ENCODE peak calls at places on chromosome 19, in nine cellular contexts. F is transverse colon, Q is tibial artery, B is left ventricle myocardium inferior, E is omental fat pad, I is WTC11, K is nephron progenitor cell, R is testis, S is HFFc6. N is an unnamed sample.

GRCh38 chr19:29909545-29909944 is 32.5 kb upstream of the URI1 start:
- DNase-seq in F (no peak), B (no peak), E (no peak), R (no peak), K (no peak), Q (no peak), S (no peak), I (no peak), N (no peak)

GRCh38 chr19:18118420-18119242 is 21.1 kb downstream of the MAST3 start:
- DNase-seq in E (no peak), F (no peak), B (no peak), S (no peak), Q (no peak), I (no peak), K (no peak), R (peak; percentile 40), N (no peak)

GRCh38 chr19:4051175-4052101 is 15.3 kb downstream of the ZBTB7A start:
- DNase-seq in B (no peak), Q (no peak), K (no peak), I (no peak), E (no peak), F (peak; percentile 62), S (peak; percentile 63), R (no peak), N (no peak)

GRCh38 chr19:53328967-53329366 is 4.6 kb upstream of the ZNF845 start:
- DNase-seq in I (peak; percentile 68), Q (peak; percentile 35), K (no peak), E (no peak), F (peak; percentile 17), R (peak; percentile 74), S (no peak), B (peak; percentile 70), N (no peak)

GRCh38 chr19:41984961-41985360 is 9.1 kb downstream of the ATP1A3 start:
- DNase-seq in R (no peak), K (no peak), E (no peak), F (no peak), B (no peak), I (no peak), S (no peak), Q (no peak), N (no peak)

GRCh38 chr19:38649305-38650179 is 2.1 kb downstream of the ACTN4 start:
- DNase-seq in I (no peak), R (no peak), Q (no peak), S (no peak), E (no peak), F (peak; percentile 86), B (no peak), K (no peak), N (no peak)

GRCh38 chr19:11387154-11388034 is 3.3 kb upstream of the EPOR start:
- DNase-seq in K (no peak), B (no peak), F (no peak), R (no peak), E (no peak), S (no peak), I (no peak), Q (no peak), N (no peak)

GRCh38 chr19:23283925-23284324 is 33.7 kb upstream of the ZNF724 start:
- DNase-seq in F (peak; percentile 74), Q (peak; percentile 45), K (peak; percentile 40), E (peak; percentile 35), R (peak; percentile 48), I (peak; percentile 81), B (peak; percentile 22), S (peak; percentile 39), N (no peak)

GRCh38 chr19:55519461-55520311 is 17.2 kb downstream of the SBK2 start:
- DNase-seq in K (no peak), B (no peak), I (no peak), F (no peak), S (peak; percentile 96), Q (no peak), R (no peak), E (no peak), N (no peak)

DNA sequence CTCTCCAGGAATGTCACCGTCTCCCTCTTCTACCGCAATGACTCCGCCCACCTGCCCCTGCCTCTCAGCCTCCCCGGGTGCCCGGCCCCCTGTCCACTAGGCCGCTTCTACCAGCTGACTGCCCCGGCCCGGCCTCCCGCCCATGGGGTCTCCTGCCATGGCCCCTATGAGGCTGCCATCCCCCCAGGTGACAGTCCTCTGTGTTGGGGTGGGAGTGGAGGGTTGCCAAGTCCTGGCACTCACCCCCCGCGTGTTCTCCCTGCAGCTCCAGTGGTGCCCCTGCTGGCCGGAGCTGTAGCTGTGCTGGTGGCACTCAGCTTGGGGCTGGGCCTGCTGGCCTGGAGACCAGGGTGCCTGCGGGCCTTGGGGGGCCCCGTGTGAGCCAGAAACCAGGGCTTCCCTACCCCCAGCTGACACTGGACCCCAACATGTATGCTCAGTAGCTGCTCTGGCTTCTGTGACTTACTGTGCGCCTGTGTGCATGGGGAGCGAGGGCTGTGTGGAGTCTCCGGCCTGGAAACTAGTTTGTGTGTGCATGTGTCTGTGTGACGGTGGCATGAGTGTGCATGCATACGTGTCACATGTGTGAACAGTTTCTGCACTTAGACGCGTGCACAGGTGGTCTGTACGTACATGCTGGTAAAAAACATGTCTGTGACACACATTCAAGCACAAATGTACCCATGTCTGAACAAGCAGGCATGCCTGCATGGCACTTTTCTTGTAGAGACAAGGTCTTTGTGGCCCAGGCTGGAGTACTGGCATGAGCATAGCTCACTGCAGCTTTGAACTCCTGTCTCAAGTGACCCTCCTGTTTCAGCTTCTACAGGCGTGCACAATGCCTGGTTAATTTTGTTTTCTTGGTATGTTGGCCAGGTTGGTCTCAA is 4.8 kb downstream of the ACP4 start:
- DNase-seq in E (no peak), K (no peak), R (no peak), B (no peak), I (peak; percentile 36), Q (no peak), S (no peak), F (no peak), N (no peak)
- TF ChIP-seq CTCF in E (no peak), K (no peak), R (no peak), B (no peak), I (no peak), Q (no peak), S (peak; percentile 42), F (no peak), N (no peak)

DNA sequence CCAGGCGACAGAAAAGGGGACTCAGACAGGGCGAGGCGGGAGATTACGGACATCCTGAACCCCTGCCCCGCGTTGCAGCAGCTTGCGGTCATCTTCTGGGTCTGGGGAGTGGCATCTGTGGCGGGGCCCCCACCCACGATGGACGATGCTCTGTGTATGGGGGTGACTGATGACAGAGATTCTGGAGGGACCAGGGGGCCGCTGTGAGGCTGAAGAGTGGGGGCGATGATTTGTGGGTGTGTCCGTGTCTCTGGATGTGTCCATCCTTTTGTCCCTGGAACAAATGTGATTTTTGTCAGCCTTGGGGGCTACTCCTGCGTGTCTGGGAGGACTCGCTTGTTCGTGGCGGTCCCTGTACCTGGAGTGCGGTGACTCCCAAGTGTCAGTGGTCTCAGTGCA is 17.7 kb downstream of the ZNF77 start:
- DNase-seq in K (no peak), Q (no peak), E (no peak), S (no peak), F (no peak), I (no peak), B (no peak), R (no peak), N (no peak)
- TF ChIP-seq CTCF in K (no peak), Q (no peak), E (no peak), S (no peak), F (no peak), I (no peak), B (no peak), R (no peak), N (no peak)

DNA sequence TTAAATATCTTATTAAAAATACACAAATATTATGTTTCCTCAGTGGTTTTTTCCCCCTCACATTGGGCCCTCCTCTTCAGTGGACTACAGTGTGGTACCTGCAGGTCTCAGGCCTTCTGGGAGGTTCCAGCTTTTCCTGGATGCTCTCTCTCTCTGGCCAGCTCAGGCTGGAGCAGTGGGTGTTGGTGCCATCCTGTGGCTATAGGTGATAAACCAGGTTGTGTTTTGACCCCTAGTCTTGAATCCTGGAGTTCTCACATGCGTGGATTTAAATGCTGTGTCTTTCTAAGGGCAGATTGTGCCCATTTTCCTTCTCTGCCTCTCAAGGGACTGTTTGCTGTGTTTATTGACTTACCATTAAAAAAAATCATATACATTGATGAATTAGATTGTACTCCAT is 41.2 kb upstream of the ZNF527 start:
- DNase-seq in Q (no peak), B (no peak), S (no peak), R (no peak), F (no peak), E (no peak), I (peak; percentile 44), K (no peak), N (no peak)
- TF ChIP-seq CTCF in Q (no peak), B (no peak), S (peak; percentile 49), R (no peak), F (no peak), E (no peak), I (no peak), K (no peak), N (no peak)

GRCh38 chr19:6047741-6048231 is 62.5 kb downstream of the RFX2 start:
- DNase-seq in F (no peak), B (no peak), I (peak; percentile 77), Q (no peak), E (no peak), K (peak; percentile 49), S (peak; percentile 62), R (peak; percentile 42), N (no peak)
- TF ChIP-seq CTCF in F (peak; percentile 58), B (peak; percentile 66), I (peak; percentile 61), Q (peak; percentile 67), E (peak; percentile 53), K (peak; percentile 72), S (peak; percentile 88), R (peak; percentile 64), N (peak; percentile 49)

DNA sequence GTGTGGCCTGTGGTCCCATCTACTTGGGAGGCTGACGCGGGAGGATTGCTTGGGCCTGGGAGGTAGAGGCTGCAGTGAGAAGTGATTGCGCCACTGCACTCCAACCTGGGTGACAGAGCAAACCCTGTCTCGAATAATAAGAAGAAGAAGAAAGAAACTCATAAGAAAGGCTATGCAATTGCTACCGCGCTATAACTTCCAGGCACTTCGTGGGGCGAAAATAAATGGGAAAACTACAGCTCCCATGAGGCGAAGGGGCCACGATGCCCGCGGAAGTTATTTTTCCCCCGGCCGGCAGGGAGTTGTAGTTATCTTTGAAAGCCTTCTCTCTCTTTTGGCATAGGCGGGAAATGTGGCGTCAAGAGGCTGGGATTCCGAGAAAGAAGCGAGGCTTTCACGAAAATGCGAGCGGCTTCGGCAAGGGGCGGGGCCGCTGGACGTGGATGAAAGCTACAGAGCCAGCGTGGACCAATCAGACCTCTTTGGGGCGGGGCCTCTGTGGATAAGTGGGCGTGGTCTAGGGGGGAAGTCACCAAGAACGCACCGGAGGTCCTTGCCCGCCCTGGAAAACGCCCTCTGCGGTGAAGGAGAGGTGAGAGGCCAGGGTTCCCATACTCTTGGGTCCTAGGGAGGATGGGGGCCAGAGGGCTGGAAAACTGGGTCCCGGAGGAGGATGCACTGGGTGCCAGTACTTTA is at the start of gene NUCB1:
- DNase-seq in K (peak; percentile 100), R (peak; percentile 99), F (peak; percentile 99), Q (peak; percentile 100), I (peak; percentile 100), S (peak; percentile 98), B (peak; percentile 99), E (peak; percentile 98), N (peak; percentile 96)
- TF ChIP-seq CTCF in K (no peak), R (peak; percentile 45), F (no peak), Q (peak; percentile 52), I (no peak), S (peak; percentile 31), B (peak; percentile 55), E (no peak), N (no peak)